ENCODE peak calls at places on chromosomes 16 and 17, in seven cellular contexts. B is NCI-H2029; Y is DMS53; D is fibroblast of gingiva; J is bronchial epithelial cell; S is activated CD8-positive, alpha-beta T cell treated with anti-CD3 and anti-CD28 coated beads for 36 hours; P is GM12891. G is an unnamed sample.

GRCh38 chr17:47717261-47717697 is 15.8 kb upstream of the TBX21 start:
- DNase-seq in B (no peak), Y (peak; percentile 54), J (no peak), D (no peak), S (peak; percentile 80), P (no peak), G (no peak)

GRCh38 chr17:57940217-57940616 is 15.0 kb downstream of the CUEDC1 start:
- DNase-seq in J (no peak), S (no peak), Y (peak; percentile 90), B (no peak), D (no peak), P (no peak), G (no peak)

GRCh38 chr16:73064227-73064995 is 16.5 kb upstream of the ZFHX3 start:
- DNase-seq in P (peak; percentile 36), D (no peak), Y (no peak), J (no peak), S (no peak), B (no peak), G (no peak)

GRCh38 chr16:61836804-61837398 is 199.3 kb downstream of the CDH8 start:
- DNase-seq in P (no peak), D (no peak), B (no peak), Y (no peak), J (no peak), S (no peak), G (no peak)

GRCh38 chr16:25138130-25138529 is 26.6 kb downstream of the LCMT1 start:
- DNase-seq in S (no peak), B (no peak), P (no peak), J (no peak), Y (no peak), D (no peak), G (no peak)

GRCh38 chr17:58631523-58632323 is 60.1 kb downstream of the TEX14 start:
- DNase-seq in B (peak; percentile 92), D (peak; percentile 99), S (peak; percentile 96), Y (peak; percentile 92), P (peak; percentile 48), J (peak; percentile 97), G (peak; percentile 92)

GRCh38 chr17:43665387-43666101 is 3.8 kb upstream of the MEOX1 start:
- DNase-seq in D (no peak), S (no peak), J (no peak), Y (no peak), P (no peak), B (no peak), G (peak; percentile 54)

GRCh38 chr16:48001306-48001885 is 154.4 kb downstream of the ABCC12 start:
- DNase-seq in Y (no peak), B (no peak), P (no peak), D (no peak), J (no peak), S (no peak), G (no peak)

GRCh38 chr17:7932483-7932891 is 481 bp downstream of the CNTROB start:
- DNase-seq in P (no peak), J (peak; percentile 18), B (no peak), S (peak; percentile 43), Y (peak; percentile 65), D (peak; percentile 13), G (no peak)

GRCh38 chr17:56823848-56824247 is 9.9 kb downstream of the C17orf67 start:
- DNase-seq in Y (no peak), B (no peak), P (no peak), J (no peak), S (no peak), D (no peak), G (no peak)

GRCh38 chr17:4340914-4341615 is 25.4 kb downstream of the UBE2G1 start:
- DNase-seq in P (no peak), S (no peak), Y (no peak), D (peak; percentile 54), J (peak; percentile 17), B (no peak), G (no peak)

GRCh38 chr16:89354325-89354724 is 136.0 kb downstream of the ANKRD11 start:
- DNase-seq in J (no peak), P (no peak), D (no peak), S (no peak), B (no peak), Y (no peak), G (no peak)

G was measured in keratinocyte.